ENCODE peak calls at places on chromosomes 3 and 15, in five cellular contexts. One of them, this sample, is unnamed.
A peak's percentile ranks its signal among the peaks of the same experiment; 100 is the strongest.

GRCh38 chr3:55500555-55501340 is 13.6 kb upstream of the WNT5A start:
- DNase-seq in CD8-positive, alpha-beta T cell: no peak
- DNase-seq in WERI-Rb-1: no peak
- DNase-seq in GM06990: no peak
- DNase-seq in vagina: no peak
- DNase-seq in this sample: no peak

GRCh38 chr3:186049001-186049400 is 59.9 kb downstream of the ETV5 start:
- DNase-seq in vagina: no peak
- DNase-seq in CD8-positive, alpha-beta T cell: no peak
- DNase-seq in GM06990: no peak
- DNase-seq in WERI-Rb-1: no peak
- DNase-seq in this sample: no peak

GRCh38 chr15:88257311-88257901 is 867 bp upstream of the NTRK3 start:
- DNase-seq in WERI-Rb-1: no peak
- DNase-seq in CD8-positive, alpha-beta T cell: no peak
- DNase-seq in GM06990: no peak
- DNase-seq in vagina: no peak
- DNase-seq in this sample: no peak

GRCh38 chr3:102182162-102182561 is 252.7 kb upstream of the ZPLD1 start:
- DNase-seq in vagina: no peak
- DNase-seq in CD8-positive, alpha-beta T cell: no peak
- DNase-seq in GM06990: no peak
- DNase-seq in WERI-Rb-1: no peak
- DNase-seq in this sample: no peak

GRCh38 chr15:36877796-36878744 is 222.3 kb downstream of the MEIS2 start:
- DNase-seq in GM06990: peak; percentile 51
- DNase-seq in WERI-Rb-1: no peak
- DNase-seq in vagina: no peak
- DNase-seq in CD8-positive, alpha-beta T cell: no peak
- DNase-seq in this sample: no peak

GRCh38 chr3:177591371-177591770 is 394.1 kb upstream of the TBL1XR1 start:
- DNase-seq in CD8-positive, alpha-beta T cell: no peak
- DNase-seq in vagina: no peak
- DNase-seq in GM06990: peak; percentile 24
- DNase-seq in WERI-Rb-1: no peak
- DNase-seq in this sample: no peak

GRCh38 chr15:88166330-88166993 is 90.1 kb downstream of the NTRK3 start:
- DNase-seq in WERI-Rb-1: no peak
- DNase-seq in vagina: no peak
- DNase-seq in CD8-positive, alpha-beta T cell: no peak
- DNase-seq in GM06990: no peak
- DNase-seq in this sample: no peak

GRCh38 chr15:98916826-98917225 is 90.8 kb downstream of the PGPEP1L start:
- DNase-seq in GM06990: no peak
- DNase-seq in WERI-Rb-1: no peak
- DNase-seq in vagina: no peak
- DNase-seq in CD8-positive, alpha-beta T cell: no peak
- DNase-seq in this sample: no peak

GRCh38 chr15:72751751-72752455 is 31.7 kb downstream of the ADPGK start:
- DNase-seq in vagina: no peak
- DNase-seq in CD8-positive, alpha-beta T cell: no peak
- DNase-seq in WERI-Rb-1: no peak
- DNase-seq in GM06990: no peak
- DNase-seq in this sample: peak; percentile 89

GRCh38 chr3:184710870-184711365 is 946 bp downstream of the MAGEF1 start:
- DNase-seq in CD8-positive, alpha-beta T cell: no peak
- DNase-seq in vagina: peak; percentile 85
- DNase-seq in WERI-Rb-1: no peak
- DNase-seq in GM06990: peak; percentile 65
- DNase-seq in this sample: no peak

GRCh38 chr3:41565003-41565402 is 365.7 kb downstream of the CTNNB1 start:
- DNase-seq in GM06990: no peak
- DNase-seq in WERI-Rb-1: no peak
- DNase-seq in CD8-positive, alpha-beta T cell: no peak
- DNase-seq in vagina: no peak
- DNase-seq in this sample: no peak

GRCh38 chr15:66628976-66629723 is 63.4 kb upstream of the LCTL start:
- DNase-seq in vagina: no peak
- DNase-seq in WERI-Rb-1: no peak
- DNase-seq in GM06990: no peak
- DNase-seq in CD8-positive, alpha-beta T cell: no peak
- DNase-seq in this sample: no peak

GRCh38 chr3:76970006-76970680 is 69.8 kb upstream of the ROBO2 start:
- DNase-seq in WERI-Rb-1: no peak
- DNase-seq in vagina: no peak
- DNase-seq in GM06990: no peak
- DNase-seq in CD8-positive, alpha-beta T cell: no peak
- DNase-seq in this sample: no peak

GRCh38 chr3:84961492-84962255 is 2.9 kb downstream of the CADM2 start:
- DNase-seq in GM06990: no peak
- DNase-seq in vagina: no peak
- DNase-seq in CD8-positive, alpha-beta T cell: no peak
- DNase-seq in WERI-Rb-1: peak; percentile 33
- DNase-seq in this sample: no peak

GRCh38 chr3:45972534-45973402 is 22.9 kb downstream of the FYCO1 start:
- DNase-seq in vagina: no peak
- DNase-seq in GM06990: no peak
- DNase-seq in WERI-Rb-1: no peak
- DNase-seq in CD8-positive, alpha-beta T cell: no peak
- DNase-seq in this sample: no peak

GRCh38 chr3:25040739-25041138 is 387.3 kb upstream of the RARB start:
- DNase-seq in WERI-Rb-1: no peak
- DNase-seq in CD8-positive, alpha-beta T cell: no peak
- DNase-seq in vagina: no peak
- DNase-seq in GM06990: no peak
- DNase-seq in this sample: no peak

GRCh38 chr15:95853350-95853749 is 477.1 kb upstream of the NR2F2 start:
- DNase-seq in vagina: no peak
- DNase-seq in GM06990: no peak
- DNase-seq in WERI-Rb-1: no peak
- DNase-seq in CD8-positive, alpha-beta T cell: no peak
- DNase-seq in this sample: no peak

GRCh38 chr15:74821091-74821789 is 5.2 kb upstream of the CPLX3 start:
- DNase-seq in WERI-Rb-1: peak; percentile 94
- DNase-seq in GM06990: peak; percentile 72
- DNase-seq in vagina: no peak
- DNase-seq in CD8-positive, alpha-beta T cell: no peak
- DNase-seq in this sample: no peak

GRCh38 chr3:143775401-143775970 is 72.8 kb downstream of the SLC9A9 start:
- DNase-seq in GM06990: no peak
- DNase-seq in vagina: no peak
- DNase-seq in CD8-positive, alpha-beta T cell: no peak
- DNase-seq in WERI-Rb-1: no peak
- DNase-seq in this sample: no peak

GRCh38 chr3:173153631-173154030 is 12.6 kb upstream of the SPATA16 start:
- DNase-seq in WERI-Rb-1: no peak
- DNase-seq in CD8-positive, alpha-beta T cell: no peak
- DNase-seq in GM06990: no peak
- DNase-seq in vagina: no peak
- DNase-seq in this sample: no peak

GRCh38 chr3:150314248-150315027 is 93.7 kb upstream of the TSC22D2 start:
- DNase-seq in CD8-positive, alpha-beta T cell: no peak
- DNase-seq in WERI-Rb-1: no peak
- DNase-seq in GM06990: no peak
- DNase-seq in vagina: no peak
- DNase-seq in this sample: no peak

GRCh38 chr15:83837946-83838571 is 184.1 kb downstream of the ADAMTSL3 start:
- DNase-seq in GM06990: peak; percentile 5
- DNase-seq in CD8-positive, alpha-beta T cell: no peak
- DNase-seq in WERI-Rb-1: peak; percentile 26
- DNase-seq in vagina: peak; percentile 42
- DNase-seq in this sample: no peak

GRCh38 chr3:10945683-10946287 is 46.8 kb upstream of the SLC6A1 start:
- DNase-seq in WERI-Rb-1: peak; percentile 77
- DNase-seq in GM06990: peak; percentile 13
- DNase-seq in vagina: no peak
- DNase-seq in CD8-positive, alpha-beta T cell: peak; percentile 21
- DNase-seq in this sample: no peak

GRCh38 chr3:123750659-123751420 is 133.3 kb downstream of the MYLK start:
- DNase-seq in vagina: no peak
- DNase-seq in WERI-Rb-1: no peak
- DNase-seq in CD8-positive, alpha-beta T cell: no peak
- DNase-seq in GM06990: no peak
- DNase-seq in this sample: peak; percentile 53

GRCh38 chr3:42071720-42072582 is 19.2 kb upstream of the TRAK1 start:
- DNase-seq in CD8-positive, alpha-beta T cell: no peak
- DNase-seq in GM06990: no peak
- DNase-seq in WERI-Rb-1: peak; percentile 53
- DNase-seq in vagina: no peak
- DNase-seq in this sample: no peak

GRCh38 chr15:87369269-87369668 is 887.3 kb downstream of the NTRK3 start:
- DNase-seq in WERI-Rb-1: no peak
- DNase-seq in GM06990: no peak
- DNase-seq in CD8-positive, alpha-beta T cell: no peak
- DNase-seq in vagina: no peak
- DNase-seq in this sample: no peak

GRCh38 chr3:129597087-129597791 is 9.2 kb downstream of the PLXND1 start:
- DNase-seq in WERI-Rb-1: no peak
- DNase-seq in GM06990: no peak
- DNase-seq in CD8-positive, alpha-beta T cell: no peak
- DNase-seq in vagina: no peak
- DNase-seq in this sample: no peak

GRCh38 chr3:114827495-114827894 is 319.6 kb downstream of the ZBTB20 start:
- DNase-seq in vagina: no peak
- DNase-seq in CD8-positive, alpha-beta T cell: no peak
- DNase-seq in GM06990: peak; percentile 7
- DNase-seq in WERI-Rb-1: peak; percentile 14
- DNase-seq in this sample: no peak

GRCh38 chr3:129121792-129122696 is at the start of gene RAB43:
- DNase-seq in WERI-Rb-1: peak; percentile 87
- DNase-seq in vagina: peak; percentile 90
- DNase-seq in GM06990: peak; percentile 87
- DNase-seq in CD8-positive, alpha-beta T cell: peak; percentile 87
- DNase-seq in this sample: peak; percentile 97

GRCh38 chr15:101502572-101503295 is 13.2 kb upstream of the PCSK6 start:
- DNase-seq in GM06990: no peak
- DNase-seq in WERI-Rb-1: no peak
- DNase-seq in vagina: peak; percentile 42
- DNase-seq in CD8-positive, alpha-beta T cell: no peak
- DNase-seq in this sample: peak; percentile 66

GRCh38 chr3:152047465-152047864 is 174.0 kb downstream of the SUCNR1 start:
- DNase-seq in WERI-Rb-1: no peak
- DNase-seq in CD8-positive, alpha-beta T cell: no peak
- DNase-seq in GM06990: no peak
- DNase-seq in vagina: no peak
- DNase-seq in this sample: no peak

GRCh38 chr3:41711656-41712055 is 250.2 kb downstream of the ULK4 start:
- DNase-seq in vagina: no peak
- DNase-seq in WERI-Rb-1: no peak
- DNase-seq in GM06990: no peak
- DNase-seq in CD8-positive, alpha-beta T cell: no peak
- DNase-seq in this sample: no peak

GRCh38 chr3:194714564-194714963 is 28.9 kb downstream of the FAM43A start:
- DNase-seq in vagina: no peak
- DNase-seq in GM06990: no peak
- DNase-seq in CD8-positive, alpha-beta T cell: no peak
- DNase-seq in WERI-Rb-1: no peak
- DNase-seq in this sample: no peak

GRCh38 chr15:62957130-62957529 is 85.4 kb upstream of the TPM1 start:
- DNase-seq in vagina: no peak
- DNase-seq in WERI-Rb-1: no peak
- DNase-seq in CD8-positive, alpha-beta T cell: no peak
- DNase-seq in GM06990: no peak
- DNase-seq in this sample: no peak

GRCh38 chr3:134651347-134652041 is 672 bp upstream of the KY start:
- DNase-seq in vagina: peak; percentile 86
- DNase-seq in CD8-positive, alpha-beta T cell: no peak
- DNase-seq in WERI-Rb-1: peak; percentile 31
- DNase-seq in GM06990: no peak
- DNase-seq in this sample: peak; percentile 89

GRCh38 chr3:58366699-58367098 is 34.0 kb downstream of the PXK start:
- DNase-seq in vagina: no peak
- DNase-seq in CD8-positive, alpha-beta T cell: no peak
- DNase-seq in GM06990: no peak
- DNase-seq in WERI-Rb-1: no peak
- DNase-seq in this sample: no peak

GRCh38 chr15:81410318-81410753 is 36.3 kb upstream of the TMC3 start:
- DNase-seq in CD8-positive, alpha-beta T cell: no peak
- DNase-seq in vagina: peak; percentile 95
- DNase-seq in WERI-Rb-1: peak; percentile 44
- DNase-seq in GM06990: no peak
- DNase-seq in this sample: no peak

DNA sequence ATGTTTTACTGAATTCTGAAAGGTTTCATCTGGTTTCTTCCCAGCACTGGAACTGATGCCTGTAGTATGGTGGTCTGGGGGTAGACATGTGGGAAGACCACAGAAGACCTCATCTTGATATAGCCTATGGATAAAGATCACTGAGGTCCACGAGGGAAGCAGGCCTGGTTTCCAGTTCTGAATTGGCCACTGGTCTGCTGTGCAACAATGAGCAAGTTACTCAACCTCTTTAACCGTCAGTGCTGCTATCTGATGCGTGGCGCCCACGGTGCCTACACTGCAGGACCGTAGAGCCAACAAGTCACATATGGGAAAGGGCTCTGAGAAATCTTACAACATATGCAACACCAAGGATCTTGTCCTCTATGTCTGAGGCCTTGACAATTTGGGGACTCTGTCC is 13.3 kb downstream of the TLE3 start:
- DNase-seq in CD8-positive, alpha-beta T cell: no peak
- DNase-seq in WERI-Rb-1: no peak
- DNase-seq in vagina: no peak
- DNase-seq in GM06990: no peak
- DNase-seq in this sample: no peak
- H3K36me3 ChIP-seq in CD8-positive, alpha-beta T cell: peaks cover 25% of the 10 kb centered on the region
- H3K36me3 ChIP-seq in WERI-Rb-1: peaks cover 90% of the 10 kb centered on the region
- H3K36me3 ChIP-seq in vagina: no peaks in the 10 kb centered on the region
- H3K36me3 ChIP-seq in GM06990: peaks cover 34% of the 10 kb centered on the region
- H3K36me3 ChIP-seq in this sample: peaks cover 54% of the 10 kb centered on the region

DNA sequence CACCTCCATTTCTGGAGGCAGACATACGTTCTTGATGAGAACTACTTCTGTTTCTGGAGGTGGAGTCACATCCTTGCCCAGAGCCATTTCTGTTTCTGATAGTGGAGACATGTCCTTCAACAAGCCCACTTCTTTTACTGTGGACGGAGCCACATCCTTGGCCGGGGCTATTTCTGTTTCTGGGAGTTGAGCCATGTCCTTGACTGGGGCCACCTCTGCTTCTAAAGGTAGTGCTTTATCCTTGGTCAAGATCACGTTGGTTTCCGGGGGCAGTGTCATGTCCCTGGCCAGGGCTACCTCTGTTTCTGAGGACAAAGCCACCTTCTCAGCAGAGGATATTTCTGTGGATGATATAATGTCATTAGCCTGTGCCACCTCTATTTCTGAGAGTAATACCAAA is 100.0 kb downstream of the MAP4 start:
- DNase-seq in GM06990: no peak
- DNase-seq in vagina: no peak
- DNase-seq in WERI-Rb-1: no peak
- DNase-seq in CD8-positive, alpha-beta T cell: no peak
- DNase-seq in this sample: no peak
- H3K36me3 ChIP-seq in GM06990: peaks cover 12% of the 10 kb centered on the region
- H3K36me3 ChIP-seq in vagina: no peaks in the 10 kb centered on the region
- H3K36me3 ChIP-seq in WERI-Rb-1: peaks cover 58% of the 10 kb centered on the region
- H3K36me3 ChIP-seq in CD8-positive, alpha-beta T cell: peaks cover 14% of the 10 kb centered on the region
- H3K36me3 ChIP-seq in this sample: peaks cover 62% of the 10 kb centered on the region

GRCh38 chr15:69451951-69452701 is 492 bp upstream of the RPLP1 start:
- DNase-seq in GM06990: no peak
- DNase-seq in WERI-Rb-1: peak; percentile 25
- DNase-seq in CD8-positive, alpha-beta T cell: no peak
- DNase-seq in vagina: no peak
- DNase-seq in this sample: no peak
- H3K36me3 ChIP-seq in GM06990: peaks cover 19% of the 10 kb centered on the region
- H3K36me3 ChIP-seq in WERI-Rb-1: peaks cover 57% of the 10 kb centered on the region
- H3K36me3 ChIP-seq in CD8-positive, alpha-beta T cell: peaks cover 8% of the 10 kb centered on the region
- H3K36me3 ChIP-seq in vagina: no peaks in the 10 kb centered on the region
- H3K36me3 ChIP-seq in this sample: peaks cover 29% of the 10 kb centered on the region

GRCh38 chr3:49283997-49284396 is 7.0 kb upstream of the C3orf62 start:
- DNase-seq in vagina: no peak
- DNase-seq in CD8-positive, alpha-beta T cell: no peak
- DNase-seq in WERI-Rb-1: no peak
- DNase-seq in GM06990: no peak
- DNase-seq in this sample: no peak
- H3K36me3 ChIP-seq in vagina: no peaks in the 10 kb centered on the region
- H3K36me3 ChIP-seq in CD8-positive, alpha-beta T cell: peaks cover 52% of the 10 kb centered on the region
- H3K36me3 ChIP-seq in WERI-Rb-1: peaks cover 81% of the 10 kb centered on the region
- H3K36me3 ChIP-seq in GM06990: peaks cover 40% of the 10 kb centered on the region
- H3K36me3 ChIP-seq in this sample: peaks cover 91% of the 10 kb centered on the region

This sample was measured in esophagus muscularis mucosa.